ENCODE peak calls at places on chromosomes 11 and 22, in seven cellular contexts. S is retinal pigment epithelial cell, D is GM20000, V is psoas muscle, T is thoracic aorta, X is GM13976, U is nephron progenitor cell. W is an unnamed sample.

GRCh38 chr22:46075764-46076531 is 74.4 kb upstream of the PPARA start:
- DNase-seq in S (no peak), D (no peak), V (peak; percentile 18), T (no peak), X (no peak), U (no peak), W (peak; percentile 30)

GRCh38 chr11:34150494-34151151 is 45.2 kb downstream of the NAT10 start:
- DNase-seq in S (no peak), D (no peak), V (no peak), T (no peak), X (no peak), U (no peak), W (no peak)

GRCh38 chr11:131885371-131885770 is 515.0 kb downstream of the NTM start:
- DNase-seq in S (no peak), D (no peak), V (no peak), T (no peak), X (no peak), U (no peak), W (no peak)

GRCh38 chr22:46652930-46653331 is 32.7 kb downstream of the GRAMD4 start:
- DNase-seq in S (no peak), D (no peak), V (no peak), T (no peak), X (no peak), U (no peak), W (peak; percentile 43)

GRCh38 chr11:117913736-117914397 is 15.3 kb downstream of the TMPRSS13 start:
- DNase-seq in S (no peak), D (no peak), V (no peak), T (no peak), X (no peak), U (no peak), W (no peak)

GRCh38 chr22:41380993-41381328 is 781 bp upstream of the TEF start:
- DNase-seq in S (peak; percentile 30), D (no peak), V (peak; percentile 89), T (peak; percentile 62), X (no peak), U (no peak), W (peak; percentile 98)

GRCh38 chr22:36244522-36245391 is 5.4 kb upstream of the APOL2 start:
- DNase-seq in S (no peak), D (no peak), V (peak; percentile 57), T (no peak), X (no peak), U (no peak), W (peak; percentile 94)

GRCh38 chr11:95453616-95454118 is 222.7 kb upstream of the SESN3 start:
- DNase-seq in S (peak; percentile 69), D (no peak), V (no peak), T (peak; percentile 33), X (no peak), U (no peak), W (peak; percentile 54)

GRCh38 chr22:24437820-24438328 is 10.5 kb downstream of the ADORA2A start:
- DNase-seq in S (no peak), D (peak; percentile 78), V (no peak), T (no peak), X (peak; percentile 78), U (no peak), W (peak; percentile 11)

GRCh38 chr22:37379085-37379484 is 48.2 kb downstream of the ELFN2 start:
- DNase-seq in S (no peak), D (no peak), V (no peak), T (no peak), X (no peak), U (peak; percentile 32), W (no peak)

GRCh38 chr11:65780770-65781151 is at the start of gene AP5B1:
- DNase-seq in S (no peak), D (peak; percentile 97), V (peak; percentile 74), T (no peak), X (peak; percentile 92), U (peak; percentile 68), W (peak; percentile 26)

GRCh38 chr11:69002101-69002742 is 10.8 kb downstream of the MRGPRF start:
- DNase-seq in S (no peak), D (no peak), V (no peak), T (no peak), X (no peak), U (no peak), W (peak; percentile 8)

GRCh38 chr11:1405186-1406020 is 15.7 kb downstream of the BRSK2 start:
- DNase-seq in S (no peak), D (no peak), V (no peak), T (no peak), X (no peak), U (no peak), W (no peak)

GRCh38 chr11:64924910-64925284 is 408 bp downstream of the PPP2R5B start:
- DNase-seq in S (no peak), D (peak; percentile 63), V (no peak), T (no peak), X (peak; percentile 53), U (no peak), W (no peak)

GRCh38 chr22:40462195-40462988 is 92.0 kb downstream of the SGSM3 start:
- DNase-seq in S (no peak), D (peak; percentile 11), V (no peak), T (no peak), X (no peak), U (no peak), W (no peak)

GRCh38 chr11:17791144-17791543 is 56.6 kb downstream of the KCNC1 start:
- DNase-seq in S (no peak), D (no peak), V (no peak), T (no peak), X (no peak), U (no peak), W (no peak)

GRCh38 chr11:117145393-117145761 is 1.3 kb downstream of the PAFAH1B2 start:
- DNase-seq in S (no peak), D (peak; percentile 33), V (no peak), T (no peak), X (peak; percentile 32), U (peak; percentile 48), W (peak; percentile 60)

GRCh38 chr22:29842740-29843139 is 4.7 kb upstream of the ASCC2 start:
- DNase-seq in S (peak; percentile 43), D (no peak), V (no peak), T (no peak), X (no peak), U (no peak), W (peak; percentile 77)

DNA sequence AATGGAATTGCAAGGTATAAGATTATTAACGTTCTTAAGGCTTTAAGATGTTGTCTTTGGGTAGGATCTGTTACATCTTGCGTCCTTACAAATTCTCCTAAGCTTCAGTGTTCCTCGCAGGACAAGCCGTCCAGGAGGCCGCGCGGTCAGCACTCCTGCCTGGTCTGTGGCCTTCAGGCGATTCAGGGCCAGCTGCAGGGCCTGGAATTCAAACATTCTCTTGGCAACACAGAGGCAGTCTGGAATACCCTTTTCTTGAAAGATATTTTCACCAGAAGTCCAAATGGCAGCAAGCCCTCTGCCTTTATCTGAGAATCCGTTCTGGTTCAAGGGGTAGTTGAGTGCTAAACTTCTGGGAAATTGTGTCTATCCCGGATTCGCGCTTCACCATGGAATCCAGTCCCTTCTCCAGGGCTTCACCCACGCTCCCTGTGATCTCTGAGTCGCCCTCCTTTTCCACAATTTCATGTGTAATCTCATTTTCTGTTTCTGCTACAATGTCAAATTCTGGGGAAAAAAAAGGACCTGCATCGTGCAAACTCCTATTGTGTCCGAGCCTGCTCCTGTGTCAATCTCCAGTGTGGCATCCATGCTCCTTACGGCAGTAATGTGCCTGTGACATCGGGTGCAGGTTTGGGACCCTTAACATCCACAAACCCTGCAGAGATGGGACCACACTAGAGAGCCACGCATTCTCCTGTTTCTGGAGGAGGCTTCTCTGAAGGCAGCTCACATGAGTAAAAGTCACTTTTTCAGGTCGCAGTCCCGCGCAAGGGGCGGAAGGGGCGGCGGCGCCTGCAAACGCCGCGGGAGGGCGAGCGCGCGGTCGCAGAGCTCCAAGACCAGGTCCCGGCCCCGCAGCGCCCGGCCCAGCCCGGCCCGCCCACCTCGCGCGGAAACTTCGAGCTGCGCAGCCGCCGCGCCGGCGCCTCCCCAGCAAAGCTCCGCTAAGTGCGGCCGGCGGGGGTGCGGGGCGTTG is 25.3 kb upstream of the SORL1 start:
- DNase-seq in S (no peak), D (peak; percentile 69), V (peak; percentile 43), T (no peak), X (peak; percentile 74), U (peak; percentile 73), W (no peak)
- TF ChIP-seq CTCF in S (peak; percentile 13), D (peak; percentile 16), V (no peak), T (peak; percentile 13), X (peak; percentile 26), U (no peak), W (no peak)

GRCh38 chr11:123429851-123430735 is at the start of gene GRAMD1B:
- DNase-seq in S (peak; percentile 43), D (peak; percentile 80), V (peak; percentile 38), T (no peak), X (peak; percentile 84), U (peak; percentile 86), W (peak; percentile 66)
- TF ChIP-seq CTCF in S (peak; percentile 40), D (no peak), V (no peak), T (no peak), X (peak; percentile 16), U (no peak), W (peak; percentile 27)

GRCh38 chr22:22378446-22379415 is 129.8 kb downstream of the ZNF280B start:
- DNase-seq in S (no peak), D (no peak), V (no peak), T (no peak), X (no peak), U (no peak), W (no peak)

GRCh38 chr22:22376352-22376706 is 131.7 kb downstream of the VPREB1 start:
- DNase-seq in S (no peak), D (no peak), V (no peak), T (no peak), X (no peak), U (no peak), W (no peak)

GRCh38 chr22:22377335-22377734 is 131.2 kb downstream of the ZNF280B start:
- DNase-seq in S (no peak), D (no peak), V (no peak), T (no peak), X (no peak), U (no peak), W (no peak)

GRCh38 chr22:22384267-22384666 is 124.3 kb downstream of the ZNF280B start:
- DNase-seq in S (no peak), D (no peak), V (no peak), T (no peak), X (no peak), U (no peak), W (no peak)

GRCh38 chr22:22380098-22381030 is 128.2 kb downstream of the ZNF280B start:
- DNase-seq in S (no peak), D (peak; percentile 41), V (no peak), T (no peak), X (peak; percentile 50), U (peak; percentile 61), W (no peak)
- TF ChIP-seq CTCF in S (peak; percentile 22), D (peak; percentile 15), V (no peak), T (no peak), X (peak; percentile 16), U (peak; percentile 26), W (peak; percentile 11)

DNA sequence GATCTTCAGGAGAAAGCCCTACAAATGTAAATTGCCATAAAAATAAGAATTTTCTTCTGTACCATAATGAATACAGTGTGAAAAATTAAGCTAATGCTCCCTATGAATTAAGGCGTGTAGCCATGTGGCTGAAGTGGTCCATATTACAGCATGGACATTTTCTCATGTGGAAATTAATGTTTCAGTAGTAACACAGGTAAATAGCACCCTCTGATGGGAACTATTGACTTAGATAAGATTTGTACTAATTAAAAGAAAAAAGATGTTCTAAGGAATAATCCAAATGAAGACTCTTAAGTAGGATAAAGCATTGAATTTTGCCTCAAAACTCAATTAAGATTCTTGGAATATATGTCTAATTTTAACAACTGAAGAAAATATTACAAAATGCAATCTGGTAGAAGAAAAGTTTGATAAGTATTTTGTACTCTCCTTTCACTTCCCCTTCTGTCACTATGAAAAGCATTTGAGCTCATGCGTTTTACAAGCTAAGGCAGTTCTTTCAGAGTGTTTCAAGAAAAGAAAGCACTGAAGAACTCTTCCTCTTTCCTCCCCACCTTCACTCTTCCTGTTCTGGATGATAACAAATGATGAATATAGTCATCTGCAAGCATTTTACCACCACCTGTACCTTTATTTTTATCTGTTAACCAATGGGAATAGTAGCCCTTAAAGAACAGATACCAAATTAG is 9.9 kb upstream of the OR8D2 start:
- DNase-seq in S (no peak), D (peak; percentile 25), V (no peak), T (no peak), X (peak; percentile 10), U (no peak), W (peak; percentile 25)
- TF ChIP-seq CTCF in S (no peak), D (no peak), V (no peak), T (no peak), X (no peak), U (no peak), W (no peak)